ENCODE peak calls at places on chromosomes 7 and 10, in seven cellular contexts. One of them, this sample, is unnamed.

GRCh38 chr7:106959753-106960152 is 84.8 kb upstream of the PRKAR2B start:
- DNase-seq in GM03348: no peak
- DNase-seq in Right ventricle myocardium superior: no peak
- DNase-seq in activated CD8-positive, alpha-beta T cell treated with anti-CD3 and anti-CD28 coated beads for 36 hours: peak; percentile 17
- DNase-seq in activated CD8-positive, alpha-beta memory T cell treated with anti-CD3 and anti-CD28 coated beads, Interleukin-2, amount 10 ng/mL, durations not matched to agents 7 days and 5 days: no peak
- DNase-seq in HEK293T: peak; percentile 55
- DNase-seq in H54: no peak
- DNase-seq in this sample: no peak

GRCh38 chr10:97025613-97026242 is 160.0 kb downstream of the SLIT1 start:
- DNase-seq in GM03348: peak; percentile 52
- DNase-seq in Right ventricle myocardium superior: no peak
- DNase-seq in activated CD8-positive, alpha-beta T cell treated with anti-CD3 and anti-CD28 coated beads for 36 hours: peak; percentile 81
- DNase-seq in activated CD8-positive, alpha-beta memory T cell treated with anti-CD3 and anti-CD28 coated beads, Interleukin-2, amount 10 ng/mL, durations not matched to agents 7 days and 5 days: peak; percentile 69
- DNase-seq in HEK293T: peak; percentile 78
- DNase-seq in H54: peak; percentile 50
- DNase-seq in this sample: peak; percentile 54

GRCh38 chr7:29929018-29929807 is 60.4 kb downstream of the SCRN1 start:
- DNase-seq in GM03348: no peak
- DNase-seq in Right ventricle myocardium superior: no peak
- DNase-seq in activated CD8-positive, alpha-beta T cell treated with anti-CD3 and anti-CD28 coated beads for 36 hours: no peak
- DNase-seq in activated CD8-positive, alpha-beta memory T cell treated with anti-CD3 and anti-CD28 coated beads, Interleukin-2, amount 10 ng/mL, durations not matched to agents 7 days and 5 days: no peak
- DNase-seq in HEK293T: no peak
- DNase-seq in H54: no peak
- DNase-seq in this sample: no peak

GRCh38 chr7:142906643-142907042 is 21.1 kb upstream of the TRPV6 start:
- DNase-seq in GM03348: no peak
- DNase-seq in Right ventricle myocardium superior: no peak
- DNase-seq in activated CD8-positive, alpha-beta T cell treated with anti-CD3 and anti-CD28 coated beads for 36 hours: no peak
- DNase-seq in activated CD8-positive, alpha-beta memory T cell treated with anti-CD3 and anti-CD28 coated beads, Interleukin-2, amount 10 ng/mL, durations not matched to agents 7 days and 5 days: no peak
- DNase-seq in HEK293T: no peak
- DNase-seq in H54: no peak
- DNase-seq in this sample: no peak

GRCh38 chr7:26267631-26268166 is 24.0 kb upstream of the SNX10 start:
- DNase-seq in GM03348: no peak
- DNase-seq in Right ventricle myocardium superior: no peak
- DNase-seq in activated CD8-positive, alpha-beta T cell treated with anti-CD3 and anti-CD28 coated beads for 36 hours: no peak
- DNase-seq in activated CD8-positive, alpha-beta memory T cell treated with anti-CD3 and anti-CD28 coated beads, Interleukin-2, amount 10 ng/mL, durations not matched to agents 7 days and 5 days: peak; percentile 7
- DNase-seq in HEK293T: no peak
- DNase-seq in H54: no peak
- DNase-seq in this sample: no peak

GRCh38 chr10:51171946-51172345 is 97.7 kb downstream of the PRKG1 start:
- DNase-seq in GM03348: peak; percentile 26
- DNase-seq in Right ventricle myocardium superior: no peak
- DNase-seq in activated CD8-positive, alpha-beta T cell treated with anti-CD3 and anti-CD28 coated beads for 36 hours: no peak
- DNase-seq in activated CD8-positive, alpha-beta memory T cell treated with anti-CD3 and anti-CD28 coated beads, Interleukin-2, amount 10 ng/mL, durations not matched to agents 7 days and 5 days: no peak
- DNase-seq in HEK293T: no peak
- DNase-seq in H54: no peak
- DNase-seq in this sample: no peak

GRCh38 chr7:157320607-157320979 is 16.2 kb upstream of the DNAJB6 start:
- DNase-seq in GM03348: peak; percentile 51
- DNase-seq in Right ventricle myocardium superior: no peak
- DNase-seq in activated CD8-positive, alpha-beta T cell treated with anti-CD3 and anti-CD28 coated beads for 36 hours: no peak
- DNase-seq in activated CD8-positive, alpha-beta memory T cell treated with anti-CD3 and anti-CD28 coated beads, Interleukin-2, amount 10 ng/mL, durations not matched to agents 7 days and 5 days: no peak
- DNase-seq in HEK293T: no peak
- DNase-seq in H54: no peak
- DNase-seq in this sample: no peak

GRCh38 chr10:91340613-91341362 is 69.4 kb upstream of the HECTD2 start:
- DNase-seq in GM03348: peak; percentile 89
- DNase-seq in Right ventricle myocardium superior: no peak
- DNase-seq in activated CD8-positive, alpha-beta T cell treated with anti-CD3 and anti-CD28 coated beads for 36 hours: no peak
- DNase-seq in activated CD8-positive, alpha-beta memory T cell treated with anti-CD3 and anti-CD28 coated beads, Interleukin-2, amount 10 ng/mL, durations not matched to agents 7 days and 5 days: no peak
- DNase-seq in HEK293T: no peak
- DNase-seq in H54: peak; percentile 49
- DNase-seq in this sample: peak; percentile 52

GRCh38 chr7:109343662-109344061 is 774.0 kb downstream of the DNAJB9 start:
- DNase-seq in GM03348: no peak
- DNase-seq in Right ventricle myocardium superior: no peak
- DNase-seq in activated CD8-positive, alpha-beta T cell treated with anti-CD3 and anti-CD28 coated beads for 36 hours: no peak
- DNase-seq in activated CD8-positive, alpha-beta memory T cell treated with anti-CD3 and anti-CD28 coated beads, Interleukin-2, amount 10 ng/mL, durations not matched to agents 7 days and 5 days: no peak
- DNase-seq in HEK293T: no peak
- DNase-seq in H54: no peak
- DNase-seq in this sample: no peak

GRCh38 chr10:79223346-79224048 is 123.8 kb upstream of the PPIF start:
- DNase-seq in GM03348: no peak
- DNase-seq in Right ventricle myocardium superior: peak; percentile 82
- DNase-seq in activated CD8-positive, alpha-beta T cell treated with anti-CD3 and anti-CD28 coated beads for 36 hours: no peak
- DNase-seq in activated CD8-positive, alpha-beta memory T cell treated with anti-CD3 and anti-CD28 coated beads, Interleukin-2, amount 10 ng/mL, durations not matched to agents 7 days and 5 days: no peak
- DNase-seq in HEK293T: no peak
- DNase-seq in H54: no peak
- DNase-seq in this sample: no peak

GRCh38 chr10:79046991-79047874 is 21.5 kb upstream of the ZMIZ1 start:
- DNase-seq in GM03348: no peak
- DNase-seq in Right ventricle myocardium superior: no peak
- DNase-seq in activated CD8-positive, alpha-beta T cell treated with anti-CD3 and anti-CD28 coated beads for 36 hours: no peak
- DNase-seq in activated CD8-positive, alpha-beta memory T cell treated with anti-CD3 and anti-CD28 coated beads, Interleukin-2, amount 10 ng/mL, durations not matched to agents 7 days and 5 days: no peak
- DNase-seq in HEK293T: no peak
- DNase-seq in H54: no peak
- DNase-seq in this sample: no peak

GRCh38 chr10:90112681-90113080 is 411.3 kb downstream of the KIF20B start:
- DNase-seq in GM03348: no peak
- DNase-seq in Right ventricle myocardium superior: no peak
- DNase-seq in activated CD8-positive, alpha-beta T cell treated with anti-CD3 and anti-CD28 coated beads for 36 hours: no peak
- DNase-seq in activated CD8-positive, alpha-beta memory T cell treated with anti-CD3 and anti-CD28 coated beads, Interleukin-2, amount 10 ng/mL, durations not matched to agents 7 days and 5 days: no peak
- DNase-seq in HEK293T: no peak
- DNase-seq in H54: no peak
- DNase-seq in this sample: no peak

GRCh38 chr7:38863609-38864291 is 45.2 kb downstream of the VPS41 start:
- DNase-seq in GM03348: no peak
- DNase-seq in Right ventricle myocardium superior: no peak
- DNase-seq in activated CD8-positive, alpha-beta T cell treated with anti-CD3 and anti-CD28 coated beads for 36 hours: no peak
- DNase-seq in activated CD8-positive, alpha-beta memory T cell treated with anti-CD3 and anti-CD28 coated beads, Interleukin-2, amount 10 ng/mL, durations not matched to agents 7 days and 5 days: no peak
- DNase-seq in HEK293T: no peak
- DNase-seq in H54: no peak
- DNase-seq in this sample: no peak

GRCh38 chr10:84214046-84214572 is 11.2 kb downstream of the LRIT2 start:
- DNase-seq in GM03348: no peak
- DNase-seq in Right ventricle myocardium superior: no peak
- DNase-seq in activated CD8-positive, alpha-beta T cell treated with anti-CD3 and anti-CD28 coated beads for 36 hours: no peak
- DNase-seq in activated CD8-positive, alpha-beta memory T cell treated with anti-CD3 and anti-CD28 coated beads, Interleukin-2, amount 10 ng/mL, durations not matched to agents 7 days and 5 days: no peak
- DNase-seq in HEK293T: no peak
- DNase-seq in H54: no peak
- DNase-seq in this sample: no peak

GRCh38 chr7:73706122-73707044 is 13.1 kb downstream of the STX1A start:
- DNase-seq in GM03348: no peak
- DNase-seq in Right ventricle myocardium superior: no peak
- DNase-seq in activated CD8-positive, alpha-beta T cell treated with anti-CD3 and anti-CD28 coated beads for 36 hours: peak; percentile 55
- DNase-seq in activated CD8-positive, alpha-beta memory T cell treated with anti-CD3 and anti-CD28 coated beads, Interleukin-2, amount 10 ng/mL, durations not matched to agents 7 days and 5 days: no peak
- DNase-seq in HEK293T: no peak
- DNase-seq in H54: peak; percentile 81
- DNase-seq in this sample: no peak

GRCh38 chr10:42940487-42941157 is 136.2 kb upstream of the RET start:
- DNase-seq in GM03348: no peak
- DNase-seq in Right ventricle myocardium superior: no peak
- DNase-seq in activated CD8-positive, alpha-beta T cell treated with anti-CD3 and anti-CD28 coated beads for 36 hours: no peak
- DNase-seq in activated CD8-positive, alpha-beta memory T cell treated with anti-CD3 and anti-CD28 coated beads, Interleukin-2, amount 10 ng/mL, durations not matched to agents 7 days and 5 days: no peak
- DNase-seq in HEK293T: no peak
- DNase-seq in H54: no peak
- DNase-seq in this sample: no peak

GRCh38 chr7:95628831-95629439 is 32.6 kb upstream of the PDK4 start:
- DNase-seq in GM03348: no peak
- DNase-seq in Right ventricle myocardium superior: no peak
- DNase-seq in activated CD8-positive, alpha-beta T cell treated with anti-CD3 and anti-CD28 coated beads for 36 hours: no peak
- DNase-seq in activated CD8-positive, alpha-beta memory T cell treated with anti-CD3 and anti-CD28 coated beads, Interleukin-2, amount 10 ng/mL, durations not matched to agents 7 days and 5 days: no peak
- DNase-seq in HEK293T: no peak
- DNase-seq in H54: no peak
- DNase-seq in this sample: no peak

GRCh38 chr7:17230099-17230807 is 68.2 kb upstream of the AHR start:
- DNase-seq in GM03348: no peak
- DNase-seq in Right ventricle myocardium superior: no peak
- DNase-seq in activated CD8-positive, alpha-beta T cell treated with anti-CD3 and anti-CD28 coated beads for 36 hours: no peak
- DNase-seq in activated CD8-positive, alpha-beta memory T cell treated with anti-CD3 and anti-CD28 coated beads, Interleukin-2, amount 10 ng/mL, durations not matched to agents 7 days and 5 days: no peak
- DNase-seq in HEK293T: no peak
- DNase-seq in H54: no peak
- DNase-seq in this sample: no peak

This sample was measured in HTR-8/SVneo.